ENCODE peak calls at places on chromosome 14, in six cellular contexts. U, E, Y, J, R and H are unnamed samples.

GRCh38 chr14:59919582-59920377 is at the start of gene LRRC9:
- DNase-seq in U (peak), E (peak), Y (peak), J (no peak), R (peak), H (peak)

GRCh38 chr14:59483360-59483759 is 848 bp downstream of the L3HYPDH start:
- DNase-seq in U (no peak), E (no peak), Y (no peak), J (no peak), R (peak), H (no peak)

GRCh38 chr14:35438910-35439713 is 34.6 kb upstream of the NFKBIA start:
- DNase-seq in U (peak), E (no peak), Y (peak), J (no peak), R (no peak), H (peak)

GRCh38 chr14:102201369-102201748 is 61.7 kb downstream of the WDR20 start:
- DNase-seq in U (no peak), E (no peak), Y (peak), J (no peak), R (no peak), H (no peak)

GRCh38 chr14:61188196-61188595 is 92.9 kb downstream of the TMEM30B start:
- DNase-seq in U (peak), E (no peak), Y (peak), J (no peak), R (peak), H (no peak)

GRCh38 chr14:93148979-93149378 is 33.3 kb upstream of the ITPK1 start:
- DNase-seq in U (no peak), E (no peak), Y (no peak), J (no peak), R (no peak), H (no peak)

GRCh38 chr14:93329965-93330608 is 2.7 kb downstream of the BTBD7 start:
- DNase-seq in U (no peak), E (no peak), Y (no peak), J (no peak), R (no peak), H (no peak)

GRCh38 chr14:63275611-63276010 is 43.1 kb downstream of the GPHB5 start:
- DNase-seq in U (no peak), E (no peak), Y (no peak), J (no peak), R (no peak), H (no peak)

GRCh38 chr14:55052259-55052930 is 948 bp downstream of the MAPK1IP1L start:
- DNase-seq in U (no peak), E (no peak), Y (no peak), J (no peak), R (peak), H (peak)

GRCh38 chr14:59438148-59438766 is 26.9 kb downstream of the GPR135 start:
- DNase-seq in U (no peak), E (no peak), Y (no peak), J (no peak), R (peak), H (no peak)

GRCh38 chr14:21155963-21156362 is at the start of gene OR5AU1:
- DNase-seq in U (no peak), E (no peak), Y (no peak), J (no peak), R (no peak), H (no peak)

GRCh38 chr14:24256960-24257359 is 6.0 kb downstream of the TGM1 start:
- DNase-seq in U (no peak), E (no peak), Y (no peak), J (no peak), R (no peak), H (no peak)

GRCh38 chr14:33796356-33796755 is 154.5 kb downstream of the EGLN3 start:
- DNase-seq in U (no peak), E (no peak), Y (no peak), J (no peak), R (peak), H (no peak)

GRCh38 chr14:63857467-63858030 is 4.7 kb downstream of the SYNE2 start:
- DNase-seq in U (no peak), E (no peak), Y (no peak), J (no peak), R (no peak), H (no peak)

GRCh38 chr14:69682607-69683263 is 71.3 kb downstream of the SUSD6 start:
- DNase-seq in U (no peak), E (no peak), Y (peak), J (no peak), R (peak), H (no peak)

GRCh38 chr14:37864861-37865718 is 269.7 kb downstream of the TTC6 start:
- DNase-seq in U (no peak), E (no peak), Y (no peak), J (no peak), R (peak), H (no peak)

GRCh38 chr14:72679591-72680151 is 214.2 kb downstream of the DPF3 start:
- DNase-seq in U (peak), E (no peak), Y (no peak), J (no peak), R (no peak), H (no peak)

GRCh38 chr14:61812347-61813100 is 50.3 kb downstream of the SNAPC1 start:
- DNase-seq in U (peak), E (no peak), Y (no peak), J (peak), R (no peak), H (peak)

GRCh38 chr14:52891800-52892199 is 59.0 kb downstream of the FERMT2 start:
- DNase-seq in U (no peak), E (no peak), Y (no peak), J (no peak), R (no peak), H (no peak)

GRCh38 chr14:98963610-98964009 is 308.4 kb downstream of the BCL11B start:
- DNase-seq in U (no peak), E (no peak), Y (no peak), J (no peak), R (no peak), H (no peak)

GRCh38 chr14:65904988-65905387 is 492.5 kb downstream of the FUT8 start:
- DNase-seq in U (no peak), E (no peak), Y (no peak), J (no peak), R (no peak), H (no peak)

GRCh38 chr14:102096569-102097188 is 9.8 kb upstream of the HSP90AA1 start:
- DNase-seq in U (peak), E (peak), Y (peak), J (peak), R (peak), H (peak)

GRCh38 chr14:69610859-69611263 is 535 bp upstream of the SUSD6 start:
- DNase-seq in U (peak), E (no peak), Y (no peak), J (no peak), R (no peak), H (no peak)

GRCh38 chr14:34051966-34052657 is 101.2 kb upstream of the EGLN3 start:
- DNase-seq in U (no peak), E (no peak), Y (peak), J (peak), R (peak), H (peak)

GRCh38 chr14:99266181-99267178 is 5.5 kb downstream of the BCL11B start:
- DNase-seq in U (peak), E (peak), Y (peak), J (peak), R (peak), H (peak)

GRCh38 chr14:61388976-61389576 is 67.7 kb downstream of the PRKCH start:
- DNase-seq in U (no peak), E (no peak), Y (no peak), J (peak), R (no peak), H (no peak)

GRCh38 chr14:23861666-23862065 is 91.9 kb upstream of the DHRS4 start:
- DNase-seq in U (no peak), E (no peak), Y (no peak), J (peak), R (no peak), H (no peak)

GRCh38 chr14:51468523-51468922 is 183.2 kb upstream of the FRMD6 start:
- DNase-seq in U (no peak), E (no peak), Y (no peak), J (no peak), R (no peak), H (no peak)

GRCh38 chr14:31945074-31945613 is 132.0 kb upstream of the ARHGAP5 start:
- DNase-seq in U (no peak), E (no peak), Y (peak), J (peak), R (no peak), H (no peak)

GRCh38 chr14:91241848-91242247 is 2.7 kb downstream of the GPR68 start:
- DNase-seq in U (no peak), E (no peak), Y (peak), J (no peak), R (no peak), H (peak)

GRCh38 chr14:77123381-77124344 is 17.9 kb downstream of the ZDHHC22 start:
- DNase-seq in U (no peak), E (peak), Y (peak), J (peak), R (no peak), H (no peak)

GRCh38 chr14:94793901-94794300 is 24.0 kb upstream of the GSC start:
- DNase-seq in U (no peak), E (no peak), Y (no peak), J (no peak), R (no peak), H (no peak)

GRCh38 chr14:77088219-77088618 is 9.8 kb upstream of the CIPC start:
- DNase-seq in U (peak), E (no peak), Y (no peak), J (peak), R (no peak), H (no peak)

GRCh38 chr14:81033841-81034240 is 78.4 kb downstream of the TSHR start:
- DNase-seq in U (no peak), E (no peak), Y (no peak), J (no peak), R (no peak), H (no peak)

GRCh38 chr14:89678715-89679220 is 261.7 kb upstream of the FOXN3 start:
- DNase-seq in U (no peak), E (no peak), Y (no peak), J (no peak), R (no peak), H (no peak)

GRCh38 chr14:43247877-43248276 is 1259.2 kb downstream of the FSCB start:
- DNase-seq in U (no peak), E (no peak), Y (no peak), J (no peak), R (no peak), H (no peak)

GRCh38 chr14:60637138-60637489 is 12.2 kb downstream of the SIX1 start:
- DNase-seq in U (peak), E (no peak), Y (no peak), J (no peak), R (no peak), H (no peak)

GRCh38 chr14:54337314-54337713 is 59.5 kb upstream of the CDKN3 start:
- DNase-seq in U (peak), E (no peak), Y (no peak), J (no peak), R (no peak), H (no peak)

DNA sequence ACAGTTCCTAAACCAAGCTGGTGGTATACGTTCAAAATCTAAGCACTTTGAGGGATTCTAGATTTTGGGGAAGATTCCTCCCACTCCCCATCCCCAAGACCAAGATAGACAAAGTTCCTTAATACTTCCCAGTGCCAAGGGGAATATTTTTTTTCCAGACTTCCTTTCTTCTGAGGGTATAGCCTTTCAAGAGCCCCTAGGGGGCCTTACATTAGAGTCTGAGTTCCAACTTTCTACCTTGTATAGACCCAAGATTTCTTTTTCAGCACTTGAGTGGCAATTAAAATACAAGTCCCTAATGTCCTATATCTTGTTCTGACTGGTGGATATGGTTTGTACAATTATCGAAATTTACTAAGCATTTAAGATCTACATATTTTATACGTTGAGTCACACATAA is 28.7 kb upstream of the SOS2 start:
- DNase-seq in U (no peak), E (no peak), Y (no peak), J (no peak), R (no peak), H (no peak)
- TF ChIP-seq CTCF in U (no peak), E (no peak), Y (no peak), J (no peak), R (no peak), H (no peak)

GRCh38 chr14:68231832-68232642 is 412.5 kb downstream of the RAD51B start:
- DNase-seq in U (no peak), E (no peak), Y (no peak), J (no peak), R (no peak), H (no peak)
- TF ChIP-seq CTCF in U (no peak), E (no peak), Y (no peak), J (no peak), R (no peak), H (no peak)

GRCh38 chr14:100545359-100545758 is 41.9 kb downstream of the BEGAIN start:
- DNase-seq in U (no peak), E (no peak), Y (no peak), J (no peak), R (no peak), H (no peak)
- TF ChIP-seq CTCF in U (no peak), E (no peak), Y (no peak), J (no peak), R (no peak), H (no peak)

DNA sequence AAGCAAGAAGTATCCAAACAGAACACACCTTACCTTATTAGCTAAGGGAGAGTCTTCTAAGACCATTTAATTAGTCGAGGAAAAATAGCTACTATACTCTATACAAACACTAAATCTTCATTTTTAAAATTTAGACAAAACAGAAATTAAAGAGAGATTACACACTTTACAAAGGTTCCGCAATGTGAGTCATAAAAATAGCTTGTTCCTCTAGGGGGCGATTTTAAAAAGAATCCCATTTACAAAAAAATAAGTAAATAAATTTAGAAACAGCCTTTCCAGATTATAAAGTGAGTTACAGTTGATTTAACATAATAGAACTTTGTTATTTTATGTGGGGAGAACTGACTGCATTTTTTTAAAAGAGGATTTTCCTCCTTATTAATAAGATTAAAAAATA is 201.6 kb downstream of the PAX9 start:
- DNase-seq in U (no peak), E (no peak), Y (no peak), J (no peak), R (no peak), H (no peak)
- TF ChIP-seq CTCF in U (peak), E (no peak), Y (no peak), J (no peak), R (no peak), H (no peak)

GRCh38 chr14:73727181-73727580 is 13.0 kb upstream of the PNMA1 start:
- DNase-seq in U (no peak), E (peak), Y (no peak), J (no peak), R (no peak), H (no peak)

GRCh38 chr14:73731111-73731510 is 16.9 kb upstream of the PNMA1 start:
- DNase-seq in U (no peak), E (peak), Y (no peak), J (no peak), R (no peak), H (no peak)

GRCh38 chr14:73729556-73730265 is 15.5 kb upstream of the PNMA1 start:
- DNase-seq in U (no peak), E (peak), Y (no peak), J (no peak), R (no peak), H (no peak)

GRCh38 chr14:73728106-73729014 is 14.2 kb upstream of the PNMA1 start:
- DNase-seq in U (peak), E (peak), Y (peak), J (peak), R (peak), H (peak)

GRCh38 chr14:73729015-73729330 is 14.8 kb upstream of the PNMA1 start:
- DNase-seq in U (no peak), E (no peak), Y (no peak), J (no peak), R (no peak), H (no peak)
- TF ChIP-seq CTCF in U (no peak), E (no peak), Y (no peak), J (no peak), R (no peak), H (no peak)

GRCh38 chr14:79587194-79587593 is 624.1 kb downstream of the DIO2 start:
- DNase-seq in U (no peak), E (no peak), Y (no peak), J (peak), R (peak), H (no peak)
- TF ChIP-seq CTCF in U (no peak), E (no peak), Y (no peak), J (no peak), R (peak), H (no peak)

GRCh38 chr14:56585461-56586084 is 6.0 kb downstream of the TMEM260 start:
- DNase-seq in U (no peak), E (no peak), Y (no peak), J (no peak), R (peak), H (no peak)
- TF ChIP-seq CTCF in U (no peak), E (no peak), Y (no peak), J (no peak), R (no peak), H (no peak)

GRCh38 chr14:88063807-88064206 is 58.9 kb downstream of the GPR65 start:
- DNase-seq in U (no peak), E (no peak), Y (no peak), J (no peak), R (no peak), H (no peak)
- TF ChIP-seq CTCF in U (no peak), E (no peak), Y (no peak), J (no peak), R (no peak), H (no peak)

DNA sequence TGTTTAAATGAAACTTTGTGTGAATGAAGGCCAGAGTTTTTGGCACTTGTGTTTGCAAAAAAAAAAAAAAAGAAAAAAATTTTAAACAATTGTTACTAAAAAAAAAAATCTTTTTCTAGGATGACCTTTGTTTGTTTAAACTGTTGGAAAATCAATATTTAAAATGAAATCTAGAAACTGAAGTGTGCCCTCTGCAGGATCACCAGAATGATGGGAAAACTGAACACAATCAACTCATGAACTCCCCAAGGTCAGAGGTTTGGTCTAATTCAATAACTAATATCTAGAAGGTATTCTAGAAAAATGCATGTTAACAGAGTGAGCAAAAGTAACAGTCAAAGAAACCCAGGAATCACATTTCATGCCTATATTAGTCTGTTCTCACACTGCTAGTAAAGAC is 448.9 kb downstream of the FLRT2 start:
- DNase-seq in U (no peak), E (no peak), Y (no peak), J (no peak), R (no peak), H (no peak)
- TF ChIP-seq CTCF in U (peak), E (no peak), Y (no peak), J (no peak), R (peak), H (no peak)